ENCODE peak calls at places on chromosomes 3 and 15, in four cellular contexts. U is H1, N is HepG2, F is GM12878. E is an unnamed sample.

GRCh38 chr15:52788099-52788986 is 1.8 kb downstream of the ONECUT1 start:
- DNase-seq in U (peak; percentile 68), N (no peak), F (no peak), E (no peak)

GRCh38 chr3:103127116-103127630 is 692.4 kb downstream of the ZPLD1 start:
- DNase-seq in U (no peak), N (no peak), F (no peak), E (no peak)

GRCh38 chr3:72942427-72942826 is 54.2 kb upstream of the PPP4R2 start:
- DNase-seq in U (no peak), N (no peak), F (no peak), E (no peak)

GRCh38 chr15:58269455-58270414 is 131.6 kb downstream of the AQP9 start:
- DNase-seq in U (no peak), N (peak; percentile 71), F (peak; percentile 17), E (peak; percentile 61)

GRCh38 chr3:55903680-55904079 is 416.6 kb upstream of the WNT5A start:
- DNase-seq in U (no peak), N (no peak), F (no peak), E (no peak)

GRCh38 chr15:72315706-72316370 is 4.1 kb downstream of the CELF6 start:
- DNase-seq in U (peak; percentile 23), N (no peak), F (no peak), E (peak; percentile 85)

GRCh38 chr3:101518421-101518871 is 5.4 kb upstream of the SENP7 start:
- DNase-seq in U (no peak), N (peak; percentile 29), F (peak; percentile 92), E (no peak)

GRCh38 chr3:23035927-23036640 is 167.0 kb upstream of the UBE2E2 start:
- DNase-seq in U (no peak), N (peak; percentile 31), F (no peak), E (no peak)

GRCh38 chr3:116198087-116198486 is 247.2 kb downstream of the LSAMP start:
- DNase-seq in U (no peak), N (no peak), F (no peak), E (no peak)

GRCh38 chr3:50212502-50212901 is 7.4 kb downstream of the SLC38A3 start:
- DNase-seq in U (no peak), N (no peak), F (no peak), E (no peak)

GRCh38 chr15:76185716-76186115 is 125.6 kb downstream of the ETFA start:
- DNase-seq in U (peak; percentile 65), N (peak; percentile 72), F (no peak), E (no peak)

GRCh38 chr15:71272932-71273331 is 157.7 kb downstream of the THSD4 start:
- DNase-seq in U (no peak), N (no peak), F (no peak), E (no peak)

GRCh38 chr15:89824607-89824867 is 9.9 kb upstream of the ANPEP start:
- DNase-seq in U (no peak), N (no peak), F (no peak), E (no peak)

GRCh38 chr3:153289334-153289808 is 127.3 kb downstream of the RAP2B start:
- DNase-seq in U (no peak), N (no peak), F (no peak), E (no peak)

GRCh38 chr3:44870375-44871061 is 3.9 kb upstream of the TGM4 start:
- DNase-seq in U (no peak), N (peak; percentile 44), F (no peak), E (no peak)

GRCh38 chr15:43930079-43930478 is 103.3 kb downstream of the WDR76 start:
- DNase-seq in U (peak; percentile 51), N (no peak), F (no peak), E (no peak)

GRCh38 chr3:177452487-177452886 is 255.2 kb upstream of the TBL1XR1 start:
- DNase-seq in U (no peak), N (no peak), F (no peak), E (no peak)

GRCh38 chr3:72892081-72892763 is 4.4 kb downstream of the GXYLT2 start:
- DNase-seq in U (no peak), N (peak; percentile 56), F (no peak), E (no peak)

GRCh38 chr3:126527006-126527405 is 3.1 kb downstream of the CHST13 start:
- DNase-seq in U (no peak), N (no peak), F (no peak), E (no peak)

GRCh38 chr3:119368243-119368800 is 74.1 kb downstream of the ARHGAP31 start:
- DNase-seq in U (no peak), N (no peak), F (no peak), E (peak; percentile 35)

GRCh38 chr3:165919284-165919683 is 82.1 kb upstream of the BCHE start:
- DNase-seq in U (no peak), N (no peak), F (no peak), E (no peak)

GRCh38 chr15:62306851-62307504 is 141.9 kb upstream of the C2CD4B start:
- DNase-seq in U (no peak), N (peak; percentile 73), F (no peak), E (peak; percentile 72)

GRCh38 chr15:29812384-29812694 is 9.9 kb downstream of the TJP1 start:
- DNase-seq in U (no peak), N (no peak), F (no peak), E (no peak)

GRCh38 chr3:76827647-76828273 is 212.1 kb upstream of the ROBO2 start:
- DNase-seq in U (no peak), N (no peak), F (no peak), E (no peak)

GRCh38 chr3:58534592-58535494 is 2.1 kb downstream of the ACOX2 start:
- DNase-seq in U (no peak), N (no peak), F (no peak), E (no peak)

GRCh38 chr3:195906865-195907729 is 1.3 kb downstream of the TNK2 start:
- DNase-seq in U (no peak), N (no peak), F (peak; percentile 76), E (no peak)

GRCh38 chr15:85667491-85668424 is 127.0 kb downstream of the KLHL25 start:
- DNase-seq in U (no peak), N (peak; percentile 53), F (no peak), E (no peak)

GRCh38 chr15:28456476-28457395 is 76.0 kb downstream of the GOLGA8G start:
- DNase-seq in U (peak; percentile 57), N (no peak), F (no peak), E (peak; percentile 36)

GRCh38 chr3:38297947-38298711 is 16.0 kb downstream of the SLC22A14 start:
- DNase-seq in U (no peak), N (no peak), F (peak; percentile 5), E (no peak)

GRCh38 chr15:79018960-79019359 is 71.6 kb downstream of the RASGRF1 start:
- DNase-seq in U (no peak), N (no peak), F (no peak), E (no peak)

GRCh38 chr3:134057006-134057832 is 27.5 kb upstream of the SLCO2A1 start:
- DNase-seq in U (no peak), N (no peak), F (no peak), E (no peak)

GRCh38 chr3:60932669-60933068 is 318.6 kb downstream of the FHIT start:
- DNase-seq in U (no peak), N (no peak), F (no peak), E (no peak)

GRCh38 chr3:32157600-32158264 is 51.3 kb downstream of the GPD1L start:
- DNase-seq in U (no peak), N (no peak), F (no peak), E (no peak)

GRCh38 chr3:171811913-171812321 is 1.6 kb upstream of the PLD1 start:
- DNase-seq in U (no peak), N (no peak), F (no peak), E (no peak)

GRCh38 chr3:174218011-174218410 is 641.1 kb upstream of the NAALADL2 start:
- DNase-seq in U (no peak), N (no peak), F (no peak), E (no peak)

GRCh38 chr3:172140499-172141391 is 101.4 kb downstream of the FNDC3B start:
- DNase-seq in U (no peak), N (peak; percentile 98), F (no peak), E (no peak)

GRCh38 chr3:149654188-149654601 is 3.6 kb downstream of the WWTR1 start:
- DNase-seq in U (no peak), N (no peak), F (no peak), E (no peak)
- TF ChIP-seq CHD2 in U (no peak), N (no peak), F (no peak), E (no peak)

GRCh38 chr15:101505610-101506337 is 16.3 kb upstream of the PCSK6 start:
- DNase-seq in U (peak; percentile 19), N (no peak), F (no peak), E (no peak)
- TF ChIP-seq TCF12 in U (no peak), N (no peak), F (no peak), E (no peak)

GRCh38 chr15:42920281-42921048 is at the start of gene TTBK2:
- DNase-seq in U (peak; percentile 98), N (peak; percentile 96), F (peak; percentile 95), E (peak; percentile 95)
- TF ChIP-seq CHD2 in U (peak; percentile 95), N (no peak), F (peak; percentile 98), E (peak; percentile 96)

DNA sequence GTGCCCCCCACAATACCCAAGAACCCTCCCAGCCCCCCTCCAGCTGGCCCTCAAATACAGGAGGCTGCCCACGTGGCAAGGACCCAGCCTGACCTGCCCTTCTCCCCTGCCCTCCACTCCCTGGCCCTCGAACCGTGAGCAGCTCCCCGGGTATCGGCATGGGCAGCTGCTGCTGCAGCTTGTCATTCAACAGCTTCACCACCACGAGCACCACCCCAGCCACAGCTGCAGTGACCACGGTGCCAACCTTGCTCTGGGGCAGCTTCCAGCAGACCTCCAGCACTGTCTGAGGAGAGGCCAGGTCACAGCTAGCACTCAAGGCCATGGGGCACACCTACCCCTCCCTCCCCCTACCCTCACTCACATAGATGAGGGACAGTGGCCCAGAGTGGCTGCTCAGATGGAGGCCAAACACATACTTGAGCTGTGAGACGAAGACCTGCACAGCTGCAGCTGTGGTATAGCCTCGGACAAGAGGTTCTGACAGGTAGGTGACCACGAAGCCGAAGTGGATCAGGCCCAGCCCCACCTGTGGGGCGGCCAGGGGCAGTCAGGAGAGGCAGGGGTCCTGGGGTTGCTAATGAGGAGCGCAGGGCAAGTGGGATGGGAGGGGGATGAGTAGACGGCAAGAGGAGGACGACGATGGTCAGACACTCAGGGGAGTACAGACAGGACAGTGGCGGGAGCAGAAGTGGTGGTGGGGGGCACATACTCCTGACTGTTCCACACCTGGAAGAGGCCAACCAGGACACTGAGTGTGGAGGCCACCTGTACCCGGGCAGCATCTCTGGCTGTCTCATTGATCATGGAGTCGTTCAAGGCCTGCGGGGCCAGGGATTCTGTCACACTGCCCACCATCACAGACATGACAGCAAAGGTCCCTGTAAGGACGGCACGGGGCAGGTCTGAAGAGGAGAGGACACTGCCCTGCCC is 3.5 kb downstream of the SLC26A6 start:
- DNase-seq in U (no peak), N (no peak), F (no peak), E (no peak)
- TF ChIP-seq TCF12 in U (no peak), N (no peak), F (no peak), E (no peak)

GRCh38 chr15:48533982-48534381 is 111.5 kb downstream of the FBN1 start:
- DNase-seq in U (no peak), N (no peak), F (no peak), E (peak; percentile 74)

GRCh38 chr15:48530528-48530927 is 115.0 kb downstream of the FBN1 start:
- DNase-seq in U (no peak), N (no peak), F (no peak), E (peak; percentile 12)

GRCh38 chr15:48536681-48537091 is 108.8 kb downstream of the FBN1 start:
- DNase-seq in U (no peak), N (no peak), F (no peak), E (peak; percentile 36)

GRCh38 chr15:48537277-48538113 is 108.0 kb downstream of the FBN1 start:
- DNase-seq in U (no peak), N (no peak), F (no peak), E (no peak)

GRCh38 chr15:48532938-48533337 is 112.6 kb downstream of the FBN1 start:
- DNase-seq in U (no peak), N (no peak), F (no peak), E (peak; percentile 23)
- TF ChIP-seq CHD2 in U (no peak), N (no peak), F (no peak), E (no peak)

GRCh38 chr3:120599211-120599610 is 3.1 kb downstream of the NDUFB4 start:
- DNase-seq in U (no peak), N (no peak), F (no peak), E (no peak)
- TF ChIP-seq TCF12 in U (no peak), N (no peak), F (no peak), E (no peak)